ENCODE peak calls at places on chromosome 2, in five cellular contexts. T is transverse colon, U is suprapubic skin, Y is sigmoid colon, B is endothelial cell of umbilical vein. R is an unnamed sample.

GRCh38 chr2:226758886-226759660 is 40.5 kb downstream of the IRS1 start:
- DNase-seq in T (no peak), U (no peak), Y (no peak), B (no peak), R (no peak)

GRCh38 chr2:48213646-48214045 is 307.3 kb upstream of the FBXO11 start:
- DNase-seq in T (no peak), U (no peak), Y (no peak), B (no peak), R (no peak)

GRCh38 chr2:132804045-132804444 is 134.0 kb upstream of the LYPD1 start:
- DNase-seq in T (no peak), U (no peak), Y (no peak), B (peak; percentile 4), R (no peak)

GRCh38 chr2:10000541-10000940 is 42.8 kb upstream of the KLF11 start:
- DNase-seq in T (no peak), U (peak; percentile 69), Y (peak; percentile 52), B (no peak), R (no peak)

GRCh38 chr2:170932166-170932565 is 3.1 kb downstream of the GORASP2 start:
- DNase-seq in T (no peak), U (no peak), Y (no peak), B (no peak), R (no peak)

GRCh38 chr2:56170988-56171387 is 12.8 kb upstream of the CCDC85A start:
- DNase-seq in T (no peak), U (no peak), Y (no peak), B (no peak), R (no peak)

GRCh38 chr2:23620841-23621341 is 235.9 kb downstream of the KLHL29 start:
- DNase-seq in T (peak; percentile 15), U (no peak), Y (peak; percentile 87), B (no peak), R (no peak)

GRCh38 chr2:152396051-152396511 is 61.1 kb downstream of the FMNL2 start:
- DNase-seq in T (no peak), U (no peak), Y (no peak), B (no peak), R (no peak)

GRCh38 chr2:119366161-119366648 is 429 bp downstream of the C2orf76 start:
- DNase-seq in T (peak; percentile 27), U (no peak), Y (peak; percentile 69), B (no peak), R (no peak)

GRCh38 chr2:39160982-39161381 is 40.1 kb upstream of the SOS1 start:
- DNase-seq in T (no peak), U (no peak), Y (no peak), B (no peak), R (no peak)

GRCh38 chr2:229920011-229920781 is 1.6 kb downstream of the TRIP12 start:
- DNase-seq in T (peak; percentile 27), U (no peak), Y (no peak), B (peak; percentile 58), R (no peak)

GRCh38 chr2:72367530-72368225 is 220.0 kb upstream of the CYP26B1 start:
- DNase-seq in T (peak; percentile 11), U (peak; percentile 81), Y (no peak), B (peak; percentile 15), R (no peak)

GRCh38 chr2:165698621-165698946 is 95.5 kb downstream of the GALNT3 start:
- DNase-seq in T (peak; percentile 29), U (no peak), Y (no peak), B (peak; percentile 56), R (no peak)

GRCh38 chr2:150997702-150998480 is 263.8 kb downstream of the RBM43 start:
- DNase-seq in T (no peak), U (no peak), Y (no peak), B (peak; percentile 45), R (no peak)

GRCh38 chr2:228016402-228016801 is 145.0 kb downstream of the DAW1 start:
- DNase-seq in T (no peak), U (no peak), Y (no peak), B (no peak), R (no peak)

GRCh38 chr2:65710779-65711295 is 278.4 kb upstream of the SPRED2 start:
- DNase-seq in T (no peak), U (no peak), Y (no peak), B (no peak), R (no peak)

GRCh38 chr2:237955640-237956401 is 11.0 kb upstream of the UBE2F start:
- DNase-seq in T (no peak), U (no peak), Y (no peak), B (no peak), R (no peak)

GRCh38 chr2:239313251-239313650 is 87.6 kb downstream of the HDAC4 start:
- DNase-seq in T (no peak), U (no peak), Y (peak; percentile 67), B (no peak), R (no peak)

GRCh38 chr2:110097506-110098220 is 18.0 kb downstream of the MALL start:
- DNase-seq in T (peak; percentile 57), U (no peak), Y (no peak), B (no peak), R (no peak)

GRCh38 chr2:142008135-142008744 is 122.6 kb downstream of the LRP1B start:
- DNase-seq in T (no peak), U (no peak), Y (no peak), B (no peak), R (no peak)

GRCh38 chr2:159088906-159089305 is 120.5 kb downstream of the TANC1 start:
- DNase-seq in T (no peak), U (no peak), Y (no peak), B (no peak), R (no peak)

GRCh38 chr2:42979416-42979869 is 187.1 kb upstream of the HAAO start:
- DNase-seq in T (peak; percentile 79), U (no peak), Y (peak; percentile 47), B (no peak), R (no peak)

GRCh38 chr2:8669157-8669852 is 12.6 kb upstream of the ID2 start:
- DNase-seq in T (no peak), U (peak; percentile 77), Y (no peak), B (no peak), R (peak; percentile 86)

GRCh38 chr2:101296314-101296809 is 12.1 kb downstream of the RNF149 start:
- DNase-seq in T (no peak), U (no peak), Y (no peak), B (no peak), R (no peak)
- H3K4me1 ChIP-seq in T (peaks cover 41% of the 10 kb centered on the region), U (peaks cover 48% of the 10 kb centered on the region), Y (peaks cover 34% of the 10 kb centered on the region), B (peaks cover 37% of the 10 kb centered on the region), R (peaks cover 53% of the 10 kb centered on the region)

GRCh38 chr2:117814417-117815264 is at the start of gene DDX18:
- DNase-seq in T (peak; percentile 98), U (peak; percentile 98), Y (peak; percentile 98), B (peak; percentile 99), R (peak; percentile 97)
- TF ChIP-seq POLR2A in T (peak; percentile 68), U (peak; percentile 52), Y (peak; percentile 37), B (peak; percentile 87), R (peak; percentile 31)

DNA sequence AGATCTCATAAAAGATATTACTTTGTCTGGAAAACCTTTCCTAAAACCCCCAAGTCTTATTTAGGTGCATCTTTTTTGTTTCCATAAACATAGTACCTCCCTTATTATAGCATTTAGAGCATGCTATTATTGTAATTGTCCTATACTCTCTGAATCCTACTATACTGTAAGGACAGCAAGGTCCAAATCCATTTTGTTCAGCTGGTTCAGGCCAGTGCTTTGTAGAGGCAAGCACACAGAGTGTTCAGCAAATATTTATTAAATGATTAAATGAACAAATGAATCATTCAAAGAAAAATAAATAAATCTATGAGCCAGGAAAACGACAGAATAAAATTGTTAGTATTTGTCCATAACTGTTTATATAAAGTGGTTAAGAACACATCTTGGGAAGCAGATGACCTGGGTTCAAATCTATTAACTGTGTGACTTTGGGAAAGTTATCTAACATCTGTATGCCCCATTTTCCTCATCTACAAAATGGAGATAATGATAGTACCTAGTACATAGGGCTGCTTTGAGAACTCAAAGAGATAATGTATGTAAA is 86.0 kb downstream of the COL3A1 start:
- DNase-seq in T (no peak), U (no peak), Y (no peak), B (peak; percentile 9), R (no peak)
- TF ChIP-seq POLR2AphosphoS5 in T (no peak), U (no peak), Y (no peak), B (no peak), R (no peak)

GRCh38 chr2:105790467-105791118 is 45.9 kb downstream of the NCK2 start:
- DNase-seq in T (peak; percentile 79), U (no peak), Y (no peak), B (no peak), R (no peak)
- H3K4me1 ChIP-seq in T (peaks cover 83% of the 10 kb centered on the region), U (peaks cover 52% of the 10 kb centered on the region), Y (peaks cover 25% of the 10 kb centered on the region), B (peaks cover 22% of the 10 kb centered on the region), R (peaks cover 84% of the 10 kb centered on the region)

DNA sequence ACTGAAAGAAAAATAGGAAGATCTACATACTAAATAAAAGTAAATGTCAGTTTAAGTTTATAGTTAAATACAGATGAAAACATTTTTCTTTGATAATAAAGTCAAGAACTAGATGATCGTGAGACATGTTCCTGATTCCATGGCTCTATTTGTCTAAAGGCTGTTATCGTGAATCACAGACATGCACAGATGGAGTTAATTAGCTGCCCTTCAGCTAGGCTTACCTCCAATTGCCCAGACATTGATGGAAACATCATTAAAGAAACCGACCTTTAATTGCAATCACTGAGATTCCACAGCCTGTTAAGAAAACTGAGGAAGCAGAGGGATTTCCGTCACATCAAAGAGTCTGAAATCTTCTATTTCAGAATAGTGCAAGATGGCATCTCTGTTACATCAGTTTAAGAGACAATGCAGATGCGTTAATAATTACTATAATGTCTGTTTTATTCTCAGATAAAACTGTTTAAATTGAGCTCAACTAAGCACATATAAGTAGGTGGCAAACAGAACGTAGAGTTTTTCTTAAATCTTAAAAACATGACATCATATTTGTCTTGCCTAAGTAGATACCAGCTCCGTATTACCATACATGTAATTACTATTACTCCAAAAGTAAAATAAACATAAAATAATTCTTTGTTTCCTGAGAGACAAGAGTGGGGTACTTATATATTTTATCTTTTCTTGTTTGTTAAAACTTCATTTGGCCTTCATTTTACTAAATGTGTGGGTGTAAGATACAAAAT is 23.9 kb upstream of the CRACDL start:
- DNase-seq in T (no peak), U (no peak), Y (no peak), B (no peak), R (no peak)
- TF ChIP-seq POLR2A in T (no peak), U (no peak), Y (no peak), B (no peak), R (no peak)

DNA sequence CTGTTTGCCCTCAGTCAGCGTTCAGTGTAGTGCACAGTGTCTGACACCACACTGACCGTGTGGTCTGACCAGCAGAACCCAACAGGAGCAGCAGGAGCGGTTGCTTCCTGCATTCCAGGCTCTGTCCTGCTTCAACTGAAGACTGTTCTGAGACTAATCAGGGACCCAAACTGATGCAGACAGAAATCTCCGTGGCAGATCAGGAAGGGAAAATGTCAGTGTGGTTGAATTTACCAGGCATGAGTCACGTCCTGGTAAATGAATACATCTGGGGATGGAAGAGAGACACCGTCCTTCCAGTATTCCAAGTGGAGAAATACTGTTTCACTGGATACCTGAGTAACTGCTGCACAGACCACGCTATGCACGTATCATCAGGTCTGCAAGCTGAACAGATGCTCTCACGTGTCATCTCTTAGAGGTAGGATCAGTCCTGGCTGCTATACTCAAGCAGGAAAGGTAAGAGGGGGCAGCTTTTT is 223.6 kb upstream of the EPAS1 start:
- DNase-seq in T (no peak), U (no peak), Y (peak; percentile 33), B (peak; percentile 97), R (no peak)
- TF ChIP-seq POLR2AphosphoS5 in T (no peak), U (no peak), Y (no peak), B (peak; percentile 92), R (peak; percentile 41)

GRCh38 chr2:218332288-218332687 is 24.4 kb upstream of the CATIP start:
- DNase-seq in T (no peak), U (no peak), Y (no peak), B (no peak), R (no peak)
- H3K4me1 ChIP-seq in T (peaks cover 9% of the 10 kb centered on the region), U (no peaks in the 10 kb centered on the region), Y (no peaks in the 10 kb centered on the region), B (no peaks in the 10 kb centered on the region), R (no peaks in the 10 kb centered on the region)

R was measured in vagina.